ENCODE peak calls at places on chromosomes 3 and 15, in five cellular contexts. One of them, this sample, is unnamed.
A peak's percentile ranks its signal among the peaks of the same experiment; 100 is the strongest.

GRCh38 chr3:156749244-156749643 is 74.9 kb downstream of the TIPARP start:
- DNase-seq in DMS53: no peak
- DNase-seq in stimulated activated CD4-positive, alpha-beta T cell treated with anti-CD3 and anti-CD28 coated beads, Interleukin-1b, Interleukin-23, amount 100 ng/mL, for 1 hour: no peak
- DNase-seq in IMR-90: peak; percentile 64
- DNase-seq in psoas muscle: no peak
- DNase-seq in this sample: no peak

GRCh38 chr3:74304419-74304818 is 310.0 kb downstream of the CNTN3 start:
- DNase-seq in psoas muscle: no peak
- DNase-seq in stimulated activated CD4-positive, alpha-beta T cell treated with anti-CD3 and anti-CD28 coated beads, Interleukin-1b, Interleukin-23, amount 100 ng/mL, for 1 hour: no peak
- DNase-seq in DMS53: no peak
- DNase-seq in IMR-90: no peak
- DNase-seq in this sample: no peak

GRCh38 chr3:32374788-32375595 is 16.7 kb upstream of the CMTM7 start:
- DNase-seq in DMS53: peak; percentile 58
- DNase-seq in stimulated activated CD4-positive, alpha-beta T cell treated with anti-CD3 and anti-CD28 coated beads, Interleukin-1b, Interleukin-23, amount 100 ng/mL, for 1 hour: no peak
- DNase-seq in psoas muscle: no peak
- DNase-seq in IMR-90: peak; percentile 74
- DNase-seq in this sample: no peak

GRCh38 chr3:187966636-187967035 is 187.3 kb upstream of the LPP start:
- DNase-seq in psoas muscle: no peak
- DNase-seq in DMS53: no peak
- DNase-seq in stimulated activated CD4-positive, alpha-beta T cell treated with anti-CD3 and anti-CD28 coated beads, Interleukin-1b, Interleukin-23, amount 100 ng/mL, for 1 hour: no peak
- DNase-seq in IMR-90: no peak
- DNase-seq in this sample: no peak

GRCh38 chr15:91752081-91752810 is 101.3 kb upstream of the SLCO3A1 start:
- DNase-seq in psoas muscle: no peak
- DNase-seq in stimulated activated CD4-positive, alpha-beta T cell treated with anti-CD3 and anti-CD28 coated beads, Interleukin-1b, Interleukin-23, amount 100 ng/mL, for 1 hour: no peak
- DNase-seq in IMR-90: no peak
- DNase-seq in DMS53: peak; percentile 21
- DNase-seq in this sample: no peak

GRCh38 chr3:178236555-178237277 is 299.5 kb upstream of the KCNMB2 start:
- DNase-seq in IMR-90: peak; percentile 28
- DNase-seq in psoas muscle: no peak
- DNase-seq in DMS53: no peak
- DNase-seq in stimulated activated CD4-positive, alpha-beta T cell treated with anti-CD3 and anti-CD28 coated beads, Interleukin-1b, Interleukin-23, amount 100 ng/mL, for 1 hour: no peak
- DNase-seq in this sample: no peak

GRCh38 chr3:12436514-12437222 is 47.6 kb upstream of the TSEN2 start:
- DNase-seq in DMS53: no peak
- DNase-seq in IMR-90: peak; percentile 52
- DNase-seq in psoas muscle: no peak
- DNase-seq in stimulated activated CD4-positive, alpha-beta T cell treated with anti-CD3 and anti-CD28 coated beads, Interleukin-1b, Interleukin-23, amount 100 ng/mL, for 1 hour: no peak
- DNase-seq in this sample: peak; percentile 68

GRCh38 chr15:79401301-79401700 is 30.8 kb upstream of the MINAR1 start:
- DNase-seq in IMR-90: no peak
- DNase-seq in DMS53: no peak
- DNase-seq in stimulated activated CD4-positive, alpha-beta T cell treated with anti-CD3 and anti-CD28 coated beads, Interleukin-1b, Interleukin-23, amount 100 ng/mL, for 1 hour: no peak
- DNase-seq in psoas muscle: no peak
- DNase-seq in this sample: no peak

GRCh38 chr3:103440539-103441113 is 1005.8 kb downstream of the ZPLD1 start:
- DNase-seq in psoas muscle: no peak
- DNase-seq in stimulated activated CD4-positive, alpha-beta T cell treated with anti-CD3 and anti-CD28 coated beads, Interleukin-1b, Interleukin-23, amount 100 ng/mL, for 1 hour: no peak
- DNase-seq in DMS53: peak; percentile 31
- DNase-seq in IMR-90: peak; percentile 10
- DNase-seq in this sample: no peak

GRCh38 chr3:57992430-57993213 is 15.6 kb upstream of the FLNB start:
- DNase-seq in IMR-90: no peak
- DNase-seq in stimulated activated CD4-positive, alpha-beta T cell treated with anti-CD3 and anti-CD28 coated beads, Interleukin-1b, Interleukin-23, amount 100 ng/mL, for 1 hour: no peak
- DNase-seq in psoas muscle: no peak
- DNase-seq in DMS53: no peak
- DNase-seq in this sample: no peak

GRCh38 chr3:126886217-126886616 is 96.7 kb upstream of the PLXNA1 start:
- DNase-seq in stimulated activated CD4-positive, alpha-beta T cell treated with anti-CD3 and anti-CD28 coated beads, Interleukin-1b, Interleukin-23, amount 100 ng/mL, for 1 hour: no peak
- DNase-seq in IMR-90: peak; percentile 36
- DNase-seq in DMS53: no peak
- DNase-seq in psoas muscle: no peak
- DNase-seq in this sample: no peak

GRCh38 chr3:50378024-50378423 is 18.7 kb upstream of the TMEM115 start:
- DNase-seq in psoas muscle: no peak
- DNase-seq in IMR-90: no peak
- DNase-seq in stimulated activated CD4-positive, alpha-beta T cell treated with anti-CD3 and anti-CD28 coated beads, Interleukin-1b, Interleukin-23, amount 100 ng/mL, for 1 hour: no peak
- DNase-seq in DMS53: no peak
- DNase-seq in this sample: no peak

GRCh38 chr15:59686389-59686788 is 2.7 kb downstream of the BNIP2 start:
- DNase-seq in DMS53: no peak
- DNase-seq in IMR-90: no peak
- DNase-seq in stimulated activated CD4-positive, alpha-beta T cell treated with anti-CD3 and anti-CD28 coated beads, Interleukin-1b, Interleukin-23, amount 100 ng/mL, for 1 hour: no peak
- DNase-seq in psoas muscle: no peak
- DNase-seq in this sample: no peak

GRCh38 chr15:20357139-20358065 is 184.2 kb downstream of the GOLGA6L6 start:
- DNase-seq in DMS53: no peak
- DNase-seq in IMR-90: no peak
- DNase-seq in stimulated activated CD4-positive, alpha-beta T cell treated with anti-CD3 and anti-CD28 coated beads, Interleukin-1b, Interleukin-23, amount 100 ng/mL, for 1 hour: no peak
- DNase-seq in psoas muscle: peak; percentile 20
- DNase-seq in this sample: peak; percentile 87

GRCh38 chr3:122929188-122929465 is 98.4 kb downstream of the SEMA5B start:
- DNase-seq in IMR-90: no peak
- DNase-seq in stimulated activated CD4-positive, alpha-beta T cell treated with anti-CD3 and anti-CD28 coated beads, Interleukin-1b, Interleukin-23, amount 100 ng/mL, for 1 hour: no peak
- DNase-seq in psoas muscle: no peak
- DNase-seq in DMS53: no peak
- DNase-seq in this sample: no peak